ENCODE peak calls at places on chromosomes 13 and 19, in nine cellular contexts. One of them, this sample, is unnamed.

GRCh38 chr13:33125821-33126570 is 109.8 kb downstream of the KL start:
- DNase-seq in esophagus squamous epithelium: no peak
- DNase-seq in esophagus muscularis mucosa: no peak
- DNase-seq in A549: peak; percentile 87
- DNase-seq in thyroid gland: peak; percentile 74
- DNase-seq in uterus: peak; percentile 70
- DNase-seq in HCT116: peak; percentile 87
- DNase-seq in adrenal gland: peak; percentile 88
- DNase-seq in IMR-90: peak; percentile 97
- DNase-seq in this sample: peak; percentile 87

GRCh38 chr19:4197625-4198466 is 15.4 kb downstream of the ANKRD24 start:
- DNase-seq in thyroid gland: no peak
- DNase-seq in A549: peak; percentile 55
- DNase-seq in esophagus squamous epithelium: no peak
- DNase-seq in uterus: no peak
- DNase-seq in IMR-90: no peak
- DNase-seq in adrenal gland: no peak
- DNase-seq in esophagus muscularis mucosa: no peak
- DNase-seq in HCT116: no peak
- DNase-seq in this sample: no peak

GRCh38 chr13:104310861-104311260 is 1244.6 kb upstream of the SLC10A2 start:
- DNase-seq in HCT116: no peak
- DNase-seq in IMR-90: no peak
- DNase-seq in thyroid gland: no peak
- DNase-seq in esophagus squamous epithelium: no peak
- DNase-seq in uterus: no peak
- DNase-seq in adrenal gland: no peak
- DNase-seq in A549: no peak
- DNase-seq in esophagus muscularis mucosa: no peak
- DNase-seq in this sample: no peak

GRCh38 chr13:112943309-112944125 is 25.5 kb upstream of the MCF2L start:
- DNase-seq in uterus: peak; percentile 21
- DNase-seq in A549: peak; percentile 18
- DNase-seq in IMR-90: peak; percentile 4
- DNase-seq in esophagus muscularis mucosa: no peak
- DNase-seq in adrenal gland: peak; percentile 46
- DNase-seq in HCT116: no peak
- DNase-seq in thyroid gland: peak; percentile 68
- DNase-seq in esophagus squamous epithelium: no peak
- DNase-seq in this sample: peak; percentile 76

GRCh38 chr13:28047784-28048388 is 52.5 kb downstream of the FLT3 start:
- DNase-seq in HCT116: peak; percentile 3
- DNase-seq in thyroid gland: no peak
- DNase-seq in esophagus muscularis mucosa: no peak
- DNase-seq in esophagus squamous epithelium: no peak
- DNase-seq in A549: peak; percentile 22
- DNase-seq in uterus: no peak
- DNase-seq in adrenal gland: no peak
- DNase-seq in IMR-90: peak; percentile 79
- DNase-seq in this sample: no peak

GRCh38 chr19:34580055-34580336 is 97.0 kb downstream of the SCGB2B2 start:
- DNase-seq in adrenal gland: no peak
- DNase-seq in thyroid gland: no peak
- DNase-seq in esophagus squamous epithelium: no peak
- DNase-seq in uterus: no peak
- DNase-seq in A549: no peak
- DNase-seq in esophagus muscularis mucosa: peak; percentile 87
- DNase-seq in HCT116: no peak
- DNase-seq in IMR-90: no peak
- DNase-seq in this sample: no peak

GRCh38 chr19:33661336-33661735 is 39.6 kb downstream of the CHST8 start:
- DNase-seq in esophagus muscularis mucosa: no peak
- DNase-seq in esophagus squamous epithelium: no peak
- DNase-seq in uterus: no peak
- DNase-seq in IMR-90: no peak
- DNase-seq in HCT116: no peak
- DNase-seq in A549: no peak
- DNase-seq in adrenal gland: no peak
- DNase-seq in thyroid gland: no peak
- DNase-seq in this sample: no peak

GRCh38 chr13:106314417-106314816 is 221.0 kb downstream of the EFNB2 start:
- DNase-seq in thyroid gland: no peak
- DNase-seq in HCT116: no peak
- DNase-seq in IMR-90: no peak
- DNase-seq in adrenal gland: no peak
- DNase-seq in A549: no peak
- DNase-seq in esophagus squamous epithelium: no peak
- DNase-seq in esophagus muscularis mucosa: no peak
- DNase-seq in uterus: no peak
- DNase-seq in this sample: no peak

GRCh38 chr13:100533588-100534041 is 55.0 kb downstream of the GGACT start:
- DNase-seq in HCT116: no peak
- DNase-seq in A549: no peak
- DNase-seq in adrenal gland: no peak
- DNase-seq in IMR-90: no peak
- DNase-seq in esophagus squamous epithelium: no peak
- DNase-seq in thyroid gland: no peak
- DNase-seq in esophagus muscularis mucosa: no peak
- DNase-seq in uterus: no peak
- DNase-seq in this sample: no peak

GRCh38 chr13:44075113-44075512 is 195.4 kb downstream of the LACC1 start:
- DNase-seq in adrenal gland: no peak
- DNase-seq in esophagus squamous epithelium: no peak
- DNase-seq in A549: no peak
- DNase-seq in thyroid gland: no peak
- DNase-seq in HCT116: no peak
- DNase-seq in IMR-90: no peak
- DNase-seq in uterus: no peak
- DNase-seq in esophagus muscularis mucosa: no peak
- DNase-seq in this sample: no peak

GRCh38 chr19:45457776-45458175 is 10.0 kb upstream of the FOSB start:
- DNase-seq in esophagus muscularis mucosa: no peak
- DNase-seq in HCT116: no peak
- DNase-seq in adrenal gland: no peak
- DNase-seq in IMR-90: no peak
- DNase-seq in esophagus squamous epithelium: no peak
- DNase-seq in thyroid gland: no peak
- DNase-seq in uterus: no peak
- DNase-seq in A549: no peak
- DNase-seq in this sample: no peak

GRCh38 chr19:42253245-42254082 is 1.5 kb downstream of the ERF start:
- DNase-seq in esophagus squamous epithelium: no peak
- DNase-seq in IMR-90: peak; percentile 26
- DNase-seq in adrenal gland: peak; percentile 76
- DNase-seq in esophagus muscularis mucosa: no peak
- DNase-seq in A549: peak; percentile 81
- DNase-seq in uterus: peak; percentile 71
- DNase-seq in HCT116: no peak
- DNase-seq in thyroid gland: peak; percentile 66
- DNase-seq in this sample: peak; percentile 88

GRCh38 chr13:52414051-52414450 is 8.1 kb upstream of the THSD1 start:
- DNase-seq in A549: no peak
- DNase-seq in thyroid gland: no peak
- DNase-seq in adrenal gland: no peak
- DNase-seq in esophagus squamous epithelium: no peak
- DNase-seq in HCT116: no peak
- DNase-seq in IMR-90: no peak
- DNase-seq in uterus: no peak
- DNase-seq in esophagus muscularis mucosa: no peak
- DNase-seq in this sample: no peak
- H3K9me3 ChIP-seq in A549: no peaks in the 10 kb centered on the region
- H3K9me3 ChIP-seq in thyroid gland: no peaks in the 10 kb centered on the region
- H3K9me3 ChIP-seq in adrenal gland: no peaks in the 10 kb centered on the region
- H3K9me3 ChIP-seq in esophagus squamous epithelium: no peaks in the 10 kb centered on the region
- H3K9me3 ChIP-seq in HCT116: no peaks in the 10 kb centered on the region
- H3K9me3 ChIP-seq in IMR-90: no peaks in the 10 kb centered on the region
- H3K9me3 ChIP-seq in uterus: no peaks in the 10 kb centered on the region
- H3K9me3 ChIP-seq in esophagus muscularis mucosa: no peaks in the 10 kb centered on the region
- H3K9me3 ChIP-seq in this sample: no peaks in the 10 kb centered on the region

DNA sequence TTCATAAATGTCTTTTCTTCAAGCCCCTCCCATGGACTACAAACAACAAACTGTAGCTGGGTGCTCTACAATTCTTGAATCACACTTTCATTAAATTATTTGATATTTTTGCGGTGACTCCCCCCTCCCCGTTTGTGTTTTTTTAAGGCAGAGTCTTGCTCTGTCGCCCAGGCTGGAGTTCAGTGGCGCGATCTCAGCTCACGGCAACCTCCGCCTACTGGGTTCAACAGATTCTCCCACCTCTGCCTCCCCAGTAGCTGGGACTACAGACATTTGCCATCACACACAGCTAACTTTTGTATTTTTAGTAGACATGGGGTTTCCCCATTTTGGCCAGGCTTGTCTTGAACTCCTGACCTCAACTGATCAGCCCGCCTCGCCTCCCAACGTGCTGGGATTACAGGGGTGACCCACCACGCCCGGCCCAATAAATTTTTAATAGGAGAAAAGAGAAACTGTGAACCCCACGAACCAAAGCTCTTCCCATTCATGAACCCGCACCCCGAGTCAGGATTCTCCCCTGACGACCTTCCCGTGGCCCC is 705 bp downstream of the ZNF506 start:
- DNase-seq in esophagus muscularis mucosa: no peak
- DNase-seq in uterus: no peak
- DNase-seq in IMR-90: no peak
- DNase-seq in thyroid gland: peak; percentile 8
- DNase-seq in adrenal gland: no peak
- DNase-seq in esophagus squamous epithelium: no peak
- DNase-seq in HCT116: no peak
- DNase-seq in A549: no peak
- DNase-seq in this sample: no peak
- H3K27ac ChIP-seq in esophagus muscularis mucosa: peak overlapping the region; percentile 87
- H3K27ac ChIP-seq in uterus: peak overlapping the region; percentile 96
- H3K27ac ChIP-seq in IMR-90: peak overlapping the region; percentile 97
- H3K27ac ChIP-seq in thyroid gland: peak overlapping the region; percentile 87
- H3K27ac ChIP-seq in adrenal gland: peak overlapping the region; percentile 96
- H3K27ac ChIP-seq in esophagus squamous epithelium: peak overlapping the region; percentile 98
- H3K27ac ChIP-seq in HCT116: no peak overlapping the region
- H3K27ac ChIP-seq in A549: no peak overlapping the region
- H3K27ac ChIP-seq in this sample: peak overlapping the region; percentile 91

GRCh38 chr13:20775961-20776360 is 2.2 kb upstream of the EEF1AKMT1 start:
- DNase-seq in esophagus muscularis mucosa: no peak
- DNase-seq in uterus: no peak
- DNase-seq in esophagus squamous epithelium: no peak
- DNase-seq in HCT116: no peak
- DNase-seq in adrenal gland: no peak
- DNase-seq in thyroid gland: peak; percentile 5
- DNase-seq in IMR-90: no peak
- DNase-seq in A549: no peak
- DNase-seq in this sample: no peak

GRCh38 chr13:20774746-20775145 is 985 bp upstream of the EEF1AKMT1 start:
- DNase-seq in A549: no peak
- DNase-seq in uterus: no peak
- DNase-seq in esophagus muscularis mucosa: no peak
- DNase-seq in esophagus squamous epithelium: no peak
- DNase-seq in adrenal gland: no peak
- DNase-seq in IMR-90: no peak
- DNase-seq in thyroid gland: no peak
- DNase-seq in HCT116: no peak
- DNase-seq in this sample: no peak

GRCh38 chr13:20773194-20774080 is at the start of gene EEF1AKMT1:
- DNase-seq in IMR-90: peak; percentile 91
- DNase-seq in A549: peak; percentile 93
- DNase-seq in esophagus squamous epithelium: peak; percentile 69
- DNase-seq in esophagus muscularis mucosa: peak; percentile 95
- DNase-seq in HCT116: peak; percentile 83
- DNase-seq in thyroid gland: peak; percentile 94
- DNase-seq in adrenal gland: peak; percentile 95
- DNase-seq in uterus: peak; percentile 96
- DNase-seq in this sample: peak; percentile 95

GRCh38 chr13:20779405-20779804 is 5.6 kb upstream of the EEF1AKMT1 start:
- DNase-seq in IMR-90: no peak
- DNase-seq in uterus: no peak
- DNase-seq in adrenal gland: no peak
- DNase-seq in esophagus squamous epithelium: no peak
- DNase-seq in HCT116: no peak
- DNase-seq in esophagus muscularis mucosa: no peak
- DNase-seq in A549: no peak
- DNase-seq in thyroid gland: no peak
- DNase-seq in this sample: no peak

DNA sequence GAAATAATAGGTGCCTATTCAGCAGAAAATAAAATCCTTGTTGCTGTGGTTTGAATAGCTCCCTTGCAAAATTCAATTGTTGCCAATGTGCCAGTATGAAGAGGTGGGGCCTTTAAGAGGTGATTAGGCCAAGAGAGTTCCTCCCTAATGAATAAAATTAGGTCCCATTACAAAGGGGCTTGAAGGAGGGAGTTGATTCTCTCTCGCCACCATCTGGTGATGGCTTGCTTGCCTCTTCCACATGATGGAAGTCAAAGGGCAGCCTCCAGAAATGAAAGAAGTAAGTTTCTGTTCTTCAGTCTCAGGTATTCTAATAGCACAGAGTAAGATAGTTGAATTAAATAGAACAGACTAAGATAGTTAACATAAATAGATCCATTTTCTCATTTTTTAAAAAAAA is 3.0 kb upstream of the EEF1AKMT1 start:
- DNase-seq in HCT116: no peak
- DNase-seq in esophagus squamous epithelium: no peak
- DNase-seq in A549: no peak
- DNase-seq in adrenal gland: no peak
- DNase-seq in thyroid gland: no peak
- DNase-seq in esophagus muscularis mucosa: no peak
- DNase-seq in IMR-90: no peak
- DNase-seq in uterus: no peak
- DNase-seq in this sample: no peak
- TF ChIP-seq POLR2A in HCT116: no peak
- TF ChIP-seq POLR2A in esophagus squamous epithelium: no peak
- TF ChIP-seq POLR2A in A549: no peak
- TF ChIP-seq POLR2A in adrenal gland: no peak
- TF ChIP-seq POLR2A in thyroid gland: no peak
- TF ChIP-seq POLR2A in esophagus muscularis mucosa: no peak
- TF ChIP-seq POLR2A in IMR-90: no peak
- TF ChIP-seq POLR2A in uterus: no peak
- TF ChIP-seq POLR2A in this sample: no peak

GRCh38 chr19:44228318-44228717 is 16.0 kb downstream of the ZNF227 start:
- DNase-seq in uterus: no peak
- DNase-seq in HCT116: no peak
- DNase-seq in thyroid gland: no peak
- DNase-seq in esophagus muscularis mucosa: no peak
- DNase-seq in IMR-90: no peak
- DNase-seq in esophagus squamous epithelium: no peak
- DNase-seq in adrenal gland: no peak
- DNase-seq in A549: no peak
- DNase-seq in this sample: no peak

GRCh38 chr19:44236384-44236783 is 23.3 kb upstream of the ZNF233 start:
- DNase-seq in IMR-90: no peak
- DNase-seq in HCT116: no peak
- DNase-seq in esophagus muscularis mucosa: no peak
- DNase-seq in adrenal gland: no peak
- DNase-seq in A549: no peak
- DNase-seq in thyroid gland: no peak
- DNase-seq in esophagus squamous epithelium: no peak
- DNase-seq in uterus: no peak
- DNase-seq in this sample: no peak

GRCh38 chr19:44232867-44233266 is 20.5 kb downstream of the ZNF227 start:
- DNase-seq in A549: no peak
- DNase-seq in HCT116: no peak
- DNase-seq in IMR-90: no peak
- DNase-seq in esophagus squamous epithelium: no peak
- DNase-seq in thyroid gland: no peak
- DNase-seq in adrenal gland: no peak
- DNase-seq in uterus: no peak
- DNase-seq in esophagus muscularis mucosa: no peak
- DNase-seq in this sample: no peak
- H3K9me3 ChIP-seq in A549: peaks cover 97% of the 10 kb centered on the region
- H3K9me3 ChIP-seq in HCT116: no peaks in the 10 kb centered on the region
- H3K9me3 ChIP-seq in IMR-90: peaks cover 23% of the 10 kb centered on the region
- H3K9me3 ChIP-seq in esophagus squamous epithelium: peaks cover 99% of the 10 kb centered on the region
- H3K9me3 ChIP-seq in thyroid gland: no peaks in the 10 kb centered on the region
- H3K9me3 ChIP-seq in adrenal gland: no peaks in the 10 kb centered on the region
- H3K9me3 ChIP-seq in uterus: no peaks in the 10 kb centered on the region
- H3K9me3 ChIP-seq in esophagus muscularis mucosa: peaks cover 92% of the 10 kb centered on the region
- H3K9me3 ChIP-seq in this sample: peaks cover 63% of the 10 kb centered on the region